ENCODE peak calls at places on chromosomes 11 and 22, in ten cellular contexts. L is cardiac fibroblast, I is upper lobe of left lung, Z is psoas muscle, P is suprapubic skin, R is AG04449, T is right lobe of liver, J is chondrocyte, U is GM12865, W is fibroblast of the aortic adventitia. B is an unnamed sample.
A peak's percentile ranks its signal among the peaks of the same experiment; 100 is the strongest.

GRCh38 chr11:95229199-95230053 is 1.6 kb downstream of the SESN3 start:
- DNase-seq in L (peak; percentile 13), I (no peak), Z (no peak), P (peak; percentile 77), R (no peak), T (peak; percentile 28), J (no peak), U (no peak), W (peak; percentile 53), B (no peak)

GRCh38 chr11:71202966-71203365 is 49.4 kb downstream of the SHANK2 start:
- DNase-seq in L (no peak), I (no peak), Z (no peak), P (no peak), R (no peak), T (no peak), J (peak; percentile 35), U (no peak), W (no peak), B (peak; percentile 15)

GRCh38 chr11:1877211-1878133 is 14.2 kb downstream of the PRR33 start:
- DNase-seq in L (peak; percentile 62), I (peak; percentile 89), Z (peak; percentile 62), P (peak; percentile 86), R (no peak), T (peak; percentile 21), J (peak; percentile 94), U (no peak), W (peak; percentile 38), B (peak; percentile 52)

GRCh38 chr11:41659990-41660389 is 200.5 kb upstream of the LRRC4C start:
- DNase-seq in L (peak; percentile 28), I (no peak), Z (no peak), P (no peak), R (no peak), T (no peak), J (no peak), U (no peak), W (no peak), B (no peak)

GRCh38 chr22:48155446-48155845 is 1393.0 kb downstream of the TBC1D22A start:
- DNase-seq in L (no peak), I (no peak), Z (no peak), P (no peak), R (no peak), T (no peak), J (peak; percentile 42), U (no peak), W (no peak), B (no peak)

GRCh38 chr22:37601540-37602442 is 6.8 kb upstream of the GGA1 start:
- DNase-seq in L (peak; percentile 35), I (no peak), Z (no peak), P (no peak), R (no peak), T (no peak), J (no peak), U (peak; percentile 43), W (peak; percentile 33), B (no peak)

GRCh38 chr11:73240190-73240781 is 22.2 kb downstream of the P2RY2 start:
- DNase-seq in L (peak; percentile 90), I (peak; percentile 30), Z (peak; percentile 78), P (no peak), R (no peak), T (peak; percentile 9), J (no peak), U (no peak), W (peak; percentile 92), B (no peak)

GRCh38 chr11:124762624-124763155 is 600 bp upstream of the ESAM start:
- DNase-seq in L (no peak), I (peak; percentile 90), Z (no peak), P (no peak), R (no peak), T (no peak), J (no peak), U (no peak), W (no peak), B (no peak)

GRCh38 chr22:18990355-18991137 is 54.5 kb upstream of the PRODH start:
- DNase-seq in L (no peak), I (no peak), Z (no peak), P (no peak), R (no peak), T (no peak), J (peak; percentile 73), U (no peak), W (no peak), B (no peak)

GRCh38 chr22:18985761-18986160 is 49.7 kb upstream of the PRODH start:
- DNase-seq in L (no peak), I (no peak), Z (no peak), P (no peak), R (no peak), T (no peak), J (peak; percentile 80), U (no peak), W (no peak), B (no peak)

GRCh38 chr22:18988958-18989357 is 52.9 kb upstream of the PRODH start:
- DNase-seq in L (no peak), I (no peak), Z (no peak), P (no peak), R (no peak), T (no peak), J (no peak), U (no peak), W (no peak), B (no peak)

GRCh38 chr22:18984564-18984963 is 48.5 kb upstream of the PRODH start:
- DNase-seq in L (no peak), I (no peak), Z (no peak), P (no peak), R (no peak), T (no peak), J (no peak), U (no peak), W (no peak), B (no peak)

DNA sequence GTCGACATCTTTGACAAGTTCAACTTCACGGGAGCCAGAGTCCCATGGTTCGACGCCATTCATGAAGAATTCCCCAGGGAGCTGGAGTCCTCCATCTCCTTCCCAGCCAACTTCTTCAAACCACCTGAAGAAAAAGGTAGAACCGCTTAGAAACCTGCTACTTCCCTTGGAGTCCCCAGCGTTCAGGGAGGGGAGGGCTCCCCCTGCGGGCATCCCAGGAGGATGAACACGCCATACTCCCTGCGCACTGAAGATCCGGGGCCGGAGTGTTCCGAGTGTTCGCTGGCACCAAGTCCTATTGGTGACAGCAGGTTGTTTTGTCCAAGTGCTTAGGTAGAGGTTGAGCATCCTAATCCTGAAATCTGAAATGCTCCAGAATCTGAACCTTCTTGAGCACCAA is 51.7 kb upstream of the PRODH start:
- DNase-seq in L (peak; percentile 4), I (no peak), Z (no peak), P (no peak), R (no peak), T (peak; percentile 60), J (no peak), U (peak; percentile 8), W (no peak), B (no peak)
- TF ChIP-seq CTCF in L (peak; percentile 41), I (no peak), Z (peak; percentile 14), P (no peak), R (peak; percentile 52), T (peak; percentile 47), J (peak; percentile 53), U (peak; percentile 22), W (peak; percentile 31), B (no peak)

GRCh38 chr22:24128024-24128423 is 53.3 kb upstream of the SUSD2 start:
- DNase-seq in L (no peak), I (no peak), Z (no peak), P (no peak), R (no peak), T (no peak), J (no peak), U (no peak), W (no peak), B (no peak)

GRCh38 chr22:24133187-24133965 is 47.9 kb upstream of the SUSD2 start:
- DNase-seq in L (peak; percentile 15), I (no peak), Z (no peak), P (no peak), R (no peak), T (no peak), J (no peak), U (no peak), W (no peak), B (no peak)

GRCh38 chr22:24129980-24130379 is 51.3 kb upstream of the SUSD2 start:
- DNase-seq in L (no peak), I (no peak), Z (no peak), P (no peak), R (no peak), T (no peak), J (no peak), U (no peak), W (no peak), B (no peak)

GRCh38 chr22:24125942-24126341 is 55.3 kb upstream of the SUSD2 start:
- DNase-seq in L (no peak), I (no peak), Z (no peak), P (no peak), R (no peak), T (no peak), J (no peak), U (no peak), W (no peak), B (no peak)

DNA sequence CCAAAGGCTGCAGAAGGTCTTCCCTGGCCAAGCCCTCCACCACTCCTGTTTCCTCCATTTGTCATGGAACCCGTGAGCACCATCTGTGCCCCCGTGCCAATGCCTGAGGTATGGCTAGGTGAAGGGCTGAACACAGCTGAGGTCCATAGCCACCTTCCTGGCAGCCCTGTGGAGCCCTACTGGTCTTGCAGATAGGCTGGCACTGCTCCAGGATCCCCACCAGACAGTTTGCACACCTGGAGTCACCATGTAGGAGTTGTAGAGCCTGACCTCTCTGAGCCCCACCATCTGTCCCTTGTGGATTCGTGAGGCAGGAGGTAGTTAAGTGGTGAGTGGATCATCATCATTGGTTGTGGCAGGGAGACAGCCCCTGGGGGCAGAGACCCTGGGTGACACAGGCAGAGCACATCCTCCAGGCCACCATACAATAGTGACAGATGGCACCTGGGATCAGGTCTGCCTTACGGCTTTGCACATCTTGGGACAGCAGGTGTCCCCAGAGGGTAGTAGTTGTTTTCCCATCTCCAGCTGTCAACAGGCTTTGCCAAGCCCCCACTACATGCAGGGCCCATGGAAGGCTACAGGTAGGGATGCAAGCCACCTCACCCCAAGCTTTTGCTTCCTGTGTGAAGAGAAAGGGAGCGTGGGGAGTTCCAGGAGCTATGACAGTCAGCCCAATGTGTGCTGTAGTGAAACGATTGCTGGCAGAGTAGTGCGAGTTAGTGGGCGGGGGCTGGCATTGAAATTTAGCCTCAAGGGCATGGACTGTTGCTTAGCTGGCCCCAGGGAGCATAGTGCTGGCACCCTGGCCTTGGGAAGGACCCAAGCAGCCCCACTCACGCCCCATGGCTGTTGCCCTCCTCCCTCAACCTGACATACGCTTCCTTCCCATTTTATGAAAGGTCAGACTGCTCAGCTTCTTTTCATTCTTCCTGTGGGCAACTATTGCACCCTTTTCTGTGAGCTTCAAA is 52.4 kb upstream of the SUSD2 start:
- DNase-seq in L (no peak), I (no peak), Z (no peak), P (no peak), R (no peak), T (no peak), J (no peak), U (no peak), W (no peak), B (no peak)
- TF ChIP-seq CTCF in L (no peak), I (no peak), Z (no peak), P (no peak), R (no peak), T (no peak), J (no peak), U (no peak), W (no peak), B (no peak)

DNA sequence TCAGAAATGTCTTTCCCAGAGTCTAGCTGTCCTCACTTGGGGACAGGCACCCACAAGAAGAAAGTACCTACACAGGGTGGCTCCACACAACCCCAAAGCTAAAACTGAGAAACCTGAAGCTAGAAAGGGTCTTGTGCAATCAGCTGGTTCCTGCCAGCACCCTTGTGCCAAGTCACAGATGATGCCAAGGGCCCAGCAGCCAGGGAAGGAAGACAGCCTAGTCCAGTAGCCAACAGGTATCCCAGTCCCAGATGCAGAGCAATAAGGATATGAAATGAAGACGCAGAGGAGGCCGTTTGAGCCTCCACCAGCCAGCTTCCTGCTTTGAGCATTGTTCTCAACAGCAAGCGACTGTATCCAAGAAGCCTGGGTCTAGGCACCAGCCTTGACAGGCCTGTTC is 6.1 kb downstream of the PLEKHA7 start:
- DNase-seq in L (no peak), I (no peak), Z (peak; percentile 25), P (peak; percentile 76), R (no peak), T (no peak), J (no peak), U (no peak), W (no peak), B (no peak)
- TF ChIP-seq CTCF in L (no peak), I (no peak), Z (no peak), P (no peak), R (no peak), T (no peak), J (no peak), U (no peak), W (no peak), B (no peak)

DNA sequence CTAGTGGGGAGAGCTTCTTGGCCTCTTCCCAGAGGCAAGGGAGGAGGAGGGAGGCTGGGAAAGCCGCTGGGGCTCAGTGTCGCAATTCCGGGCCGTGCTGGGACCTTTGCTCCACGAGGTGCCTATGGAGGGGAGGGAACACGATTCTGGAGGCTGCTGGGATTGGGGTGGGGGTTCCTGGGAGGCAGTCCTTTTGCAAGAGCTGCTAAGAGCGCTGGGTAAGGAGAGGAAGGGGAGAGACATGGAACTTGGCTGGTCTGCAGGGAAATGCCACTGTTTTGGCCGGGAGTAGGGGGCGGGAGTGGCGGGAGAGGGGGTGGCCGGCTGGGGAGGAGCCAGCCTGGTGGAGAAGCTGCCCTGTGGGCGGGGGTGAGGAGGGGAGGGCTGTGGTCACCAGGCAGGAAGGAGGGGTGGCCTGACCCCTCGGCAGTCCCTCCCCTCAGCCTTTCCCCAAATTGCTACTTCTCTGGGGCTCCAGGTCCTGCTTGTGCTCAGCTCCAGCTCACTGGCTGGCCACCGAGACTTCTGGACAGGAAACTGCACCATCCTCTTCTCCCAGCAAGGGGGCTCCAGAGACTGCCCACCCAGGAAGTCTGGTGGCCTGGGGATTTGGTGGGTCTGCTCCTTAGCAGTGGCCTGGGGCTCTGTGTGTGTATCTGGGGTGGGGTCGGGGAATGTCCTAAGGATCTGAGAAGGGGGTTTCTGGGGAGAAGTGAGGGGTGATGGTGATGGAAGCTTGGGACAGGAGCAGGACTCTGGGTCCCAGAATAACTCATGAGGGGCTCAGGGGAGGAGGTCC is at the start of gene NR1H3:
- DNase-seq in L (peak; percentile 61), I (peak; percentile 81), Z (peak; percentile 84), P (peak; percentile 91), R (no peak), T (peak; percentile 88), J (peak; percentile 76), U (no peak), W (peak; percentile 75), B (no peak)
- TF ChIP-seq CTCF in L (peak; percentile 73), I (no peak), Z (peak; percentile 52), P (peak; percentile 54), R (peak; percentile 72), T (peak; percentile 42), J (peak; percentile 82), U (peak; percentile 21), W (peak; percentile 75), B (peak; percentile 67)

B was measured in CD14-positive monocyte.